ENCODE peak calls at places on chromosomes 5 and 9, in eight cellular contexts. P is Peyer's patch, J is H1, E is tibial nerve, B is upper lobe of right lung, D is OCI-LY7, H is GM23338, G is Caco-2. I is an unnamed sample.

GRCh38 chr5:132962429-132962928 is 955 bp downstream of the AFF4 start:
- DNase-seq in P (no peak), J (no peak), E (peak; percentile 30), B (no peak), D (peak; percentile 56), H (peak; percentile 62), G (no peak), I (no peak)

GRCh38 chr9:68998812-68999211 is 15.1 kb downstream of the PRKACG start:
- DNase-seq in P (no peak), J (no peak), E (no peak), B (no peak), D (peak; percentile 23), H (no peak), G (no peak), I (no peak)

GRCh38 chr9:98085058-98085457 is 28.5 kb downstream of the NANS start:
- DNase-seq in P (no peak), J (no peak), E (no peak), B (no peak), D (no peak), H (no peak), G (no peak), I (no peak)

GRCh38 chr5:136195971-136196577 is 3.1 kb upstream of the SMIM32 start:
- DNase-seq in P (no peak), J (no peak), E (no peak), B (no peak), D (no peak), H (no peak), G (no peak), I (no peak)

GRCh38 chr5:67166460-67166871 is 30.1 kb downstream of the CD180 start:
- DNase-seq in P (peak; percentile 82), J (no peak), E (no peak), B (peak; percentile 89), D (peak; percentile 36), H (no peak), G (no peak), I (peak; percentile 64)

GRCh38 chr9:98118640-98119601 is at the start of gene TRIM14:
- DNase-seq in P (peak; percentile 72), J (peak; percentile 53), E (no peak), B (peak; percentile 93), D (peak; percentile 59), H (peak; percentile 84), G (peak; percentile 84), I (peak; percentile 80)

GRCh38 chr9:135415586-135415985 is 64.0 kb upstream of the PPP1R26 start:
- DNase-seq in P (no peak), J (no peak), E (no peak), B (no peak), D (no peak), H (no peak), G (no peak), I (peak; percentile 26)

GRCh38 chr5:33317271-33317670 is 123.5 kb upstream of the TARS1 start:
- DNase-seq in P (no peak), J (no peak), E (no peak), B (no peak), D (no peak), H (no peak), G (no peak), I (no peak)

GRCh38 chr9:133137451-133138231 is 16.6 kb upstream of the RALGDS start:
- DNase-seq in P (no peak), J (no peak), E (no peak), B (peak; percentile 88), D (no peak), H (no peak), G (no peak), I (no peak)

GRCh38 chr5:4882186-4882585 is 257.9 kb upstream of the ADAMTS16 start:
- DNase-seq in P (no peak), J (no peak), E (no peak), B (no peak), D (no peak), H (no peak), G (no peak), I (no peak)

GRCh38 chr9:78146241-78146640 is 89.6 kb upstream of the CEP78 start:
- DNase-seq in P (no peak), J (no peak), E (no peak), B (no peak), D (no peak), H (no peak), G (no peak), I (no peak)

GRCh38 chr5:21219966-21220365 is 1232.0 kb upstream of the CDH18 start:
- DNase-seq in P (no peak), J (no peak), E (no peak), B (no peak), D (no peak), H (no peak), G (no peak), I (no peak)

GRCh38 chr5:73501406-73501805 is 3.2 kb downstream of the BTF3 start:
- DNase-seq in P (no peak), J (no peak), E (no peak), B (no peak), D (no peak), H (no peak), G (no peak), I (no peak)

GRCh38 chr9:98481676-98482075 is 226.2 kb upstream of the TBC1D2 start:
- DNase-seq in P (no peak), J (no peak), E (no peak), B (no peak), D (no peak), H (no peak), G (no peak), I (no peak)

GRCh38 chr5:139283252-139284166 is 10.0 kb upstream of the MATR3 start:
- DNase-seq in P (no peak), J (no peak), E (no peak), B (no peak), D (no peak), H (no peak), G (no peak), I (no peak)

GRCh38 chr5:58457040-58457439 is 2.8 kb downstream of the PLK2 start:
- DNase-seq in P (no peak), J (no peak), E (no peak), B (no peak), D (no peak), H (no peak), G (no peak), I (no peak)

GRCh38 chr5:137622850-137623249 is 113.0 kb downstream of the KLHL3 start:
- DNase-seq in P (peak; percentile 23), J (no peak), E (peak; percentile 56), B (peak; percentile 83), D (no peak), H (no peak), G (no peak), I (no peak)

DNA sequence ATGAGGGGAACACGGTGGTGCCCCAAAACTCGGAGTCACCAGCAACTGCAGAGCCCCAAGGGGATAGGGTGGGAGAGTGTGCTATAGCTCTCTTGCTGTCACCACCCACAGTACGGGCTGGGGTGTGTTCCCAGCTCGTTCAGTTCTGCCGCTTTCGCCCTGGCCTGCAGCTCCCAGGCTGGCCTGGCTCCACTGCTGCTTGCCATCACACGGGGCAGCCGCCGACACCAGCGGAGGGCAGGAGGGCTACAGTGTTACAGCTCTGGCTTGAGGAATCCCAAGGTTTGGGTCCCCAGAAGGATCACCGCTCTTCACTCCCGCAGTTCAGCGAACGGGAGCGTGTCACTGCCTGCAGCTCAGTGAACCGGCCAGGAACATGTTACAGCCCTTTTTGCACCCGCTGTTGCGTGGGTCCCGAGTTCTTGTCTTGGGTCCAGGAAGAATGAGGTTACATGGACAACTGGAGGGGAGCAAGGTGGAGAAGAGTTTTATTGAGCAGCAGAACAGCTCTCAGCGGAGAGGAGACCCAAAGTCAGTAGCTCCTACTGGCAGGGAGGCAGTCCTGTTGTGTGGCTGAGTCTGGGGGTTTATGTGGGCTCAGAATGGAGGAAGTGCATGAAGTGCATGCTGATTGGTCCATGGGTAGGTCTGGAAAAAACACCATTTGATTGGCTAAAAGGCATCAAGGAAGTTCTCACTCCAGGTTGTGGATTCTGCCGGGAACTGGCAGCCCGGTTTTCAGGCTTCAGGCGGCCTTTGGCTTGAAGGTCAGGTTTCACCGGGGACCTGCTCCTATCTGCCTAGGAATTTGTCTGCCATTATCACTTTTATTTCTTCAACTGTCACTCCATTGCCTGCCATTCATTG is 113.4 kb downstream of the EHMT1 start:
- DNase-seq in P (no peak), J (no peak), E (no peak), B (no peak), D (no peak), H (peak; percentile 53), G (no peak), I (no peak)
- H3K36me3 ChIP-seq in P (peaks cover 76% of the 10 kb centered on the region), J (peaks cover 6% of the 10 kb centered on the region), E (peaks cover 73% of the 10 kb centered on the region), B (peaks cover 51% of the 10 kb centered on the region), D (peaks cover 99% of the 10 kb centered on the region), H (peaks cover 17% of the 10 kb centered on the region), G (peaks cover 12% of the 10 kb centered on the region), I (peaks cover 59% of the 10 kb centered on the region)

GRCh38 chr9:136921307-136921706 is 23.2 kb downstream of the FBXW5 start:
- DNase-seq in P (no peak), J (no peak), E (no peak), B (no peak), D (no peak), H (no peak), G (no peak), I (no peak)
- H3K36me3 ChIP-seq in P (peaks cover 82% of the 10 kb centered on the region), J (peaks cover 43% of the 10 kb centered on the region), E (peaks cover 60% of the 10 kb centered on the region), B (peaks cover 60% of the 10 kb centered on the region), D (peaks cover 86% of the 10 kb centered on the region), H (peaks cover 8% of the 10 kb centered on the region), G (peaks cover 3% of the 10 kb centered on the region), I (peaks cover 53% of the 10 kb centered on the region)

DNA sequence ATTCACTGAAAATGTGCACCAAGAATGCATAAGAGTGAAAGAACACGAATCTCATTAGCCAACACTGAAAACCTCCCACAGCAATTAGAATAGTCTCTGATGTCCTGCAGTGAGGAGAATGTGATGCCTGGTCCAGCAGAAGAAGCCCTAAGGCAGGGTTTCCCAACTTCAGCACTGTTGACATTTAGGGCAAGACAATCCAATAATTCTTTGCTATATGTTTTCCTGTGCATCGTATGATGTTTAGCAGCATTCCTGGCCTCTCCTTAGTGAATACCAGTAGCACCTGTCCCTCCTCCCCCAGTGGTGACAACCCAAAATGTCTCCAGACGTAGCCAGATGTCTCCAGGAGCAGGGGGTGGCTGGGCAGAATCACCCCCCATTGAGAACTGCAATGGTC is 14.8 kb downstream of the MVB12B start:
- DNase-seq in P (no peak), J (no peak), E (no peak), B (no peak), D (no peak), H (no peak), G (no peak), I (no peak)
- H3K36me3 ChIP-seq in P (no peaks in the 10 kb centered on the region), J (no peaks in the 10 kb centered on the region), E (peaks cover 34% of the 10 kb centered on the region), B (peaks cover 32% of the 10 kb centered on the region), D (no peaks in the 10 kb centered on the region), H (no peaks in the 10 kb centered on the region), G (peaks cover 1% of the 10 kb centered on the region), I (no peaks in the 10 kb centered on the region)

GRCh38 chr9:112696461-112696860 is 21.5 kb downstream of the INIP start:
- DNase-seq in P (no peak), J (no peak), E (no peak), B (no peak), D (no peak), H (no peak), G (no peak), I (no peak)

GRCh38 chr9:112699230-112699629 is 18.7 kb downstream of the INIP start:
- DNase-seq in P (no peak), J (no peak), E (no peak), B (no peak), D (no peak), H (no peak), G (no peak), I (no peak)

GRCh38 chr9:112703304-112703703 is 14.6 kb downstream of the INIP start:
- DNase-seq in P (no peak), J (no peak), E (no peak), B (no peak), D (no peak), H (no peak), G (no peak), I (no peak)

GRCh38 chr9:112694910-112695555 is 22.9 kb downstream of the INIP start:
- DNase-seq in P (no peak), J (no peak), E (no peak), B (no peak), D (no peak), H (no peak), G (no peak), I (no peak)

GRCh38 chr9:112700080-112700479 is 17.8 kb downstream of the INIP start:
- DNase-seq in P (no peak), J (no peak), E (no peak), B (no peak), D (no peak), H (no peak), G (no peak), I (no peak)
- H3K36me3 ChIP-seq in P (peaks cover 25% of the 10 kb centered on the region), J (no peaks in the 10 kb centered on the region), E (peaks cover 39% of the 10 kb centered on the region), B (peaks cover 20% of the 10 kb centered on the region), D (peaks cover 77% of the 10 kb centered on the region), H (no peaks in the 10 kb centered on the region), G (no peaks in the 10 kb centered on the region), I (peaks cover 26% of the 10 kb centered on the region)

I was measured in RWPE2.